ENCODE peak calls at places on chromosomes 13 and 19, in five cellular contexts. A, S, G, J and T are unnamed samples.

GRCh38 chr13:39016789-39017188 is 21.1 kb downstream of the PROSER1 start:
- DNase-seq in A (no peak), S (peak), G (peak), J (no peak), T (peak)

GRCh38 chr19:52735734-52736133 is 890 bp upstream of the ZNF611 start:
- DNase-seq in A (no peak), S (peak), G (no peak), J (peak), T (peak)

GRCh38 chr19:1942934-1943555 is 2.1 kb downstream of the CSNK1G2 start:
- DNase-seq in A (no peak), S (no peak), G (peak), J (no peak), T (no peak)

GRCh38 chr13:112561478-112561877 is 26.5 kb downstream of the TUBGCP3 start:
- DNase-seq in A (no peak), S (no peak), G (no peak), J (no peak), T (no peak)

GRCh38 chr19:48799358-48800300 is 11.2 kb downstream of the BCAT2 start:
- DNase-seq in A (no peak), S (no peak), G (no peak), J (no peak), T (no peak)

GRCh38 chr19:4365791-4366665 is 22.7 kb downstream of the MPND start:
- DNase-seq in A (no peak), S (no peak), G (no peak), J (no peak), T (no peak)

GRCh38 chr13:36745436-36745835 is 71.6 kb downstream of the SERTM1 start:
- DNase-seq in A (no peak), S (no peak), G (no peak), J (no peak), T (no peak)

GRCh38 chr13:44904982-44905381 is 84.3 kb downstream of the NUFIP1 start:
- DNase-seq in A (peak), S (no peak), G (no peak), J (peak), T (no peak)

GRCh38 chr13:50676602-50677001 is 166.9 kb downstream of the DLEU7 start:
- DNase-seq in A (no peak), S (no peak), G (peak), J (no peak), T (no peak)

GRCh38 chr13:31790992-31791391 is 51.7 kb downstream of the RXFP2 start:
- DNase-seq in A (no peak), S (no peak), G (no peak), J (no peak), T (no peak)

GRCh38 chr13:73898899-73899298 is 235.3 kb downstream of the KLF12 start:
- DNase-seq in A (no peak), S (no peak), G (no peak), J (no peak), T (no peak)

GRCh38 chr19:51547397-51548212 is 16.1 kb upstream of the SIGLEC6 start:
- DNase-seq in A (no peak), S (no peak), G (peak), J (no peak), T (peak)

GRCh38 chr19:41918095-41918494 is 10.2 kb downstream of the ERFL start:
- DNase-seq in A (no peak), S (no peak), G (no peak), J (no peak), T (no peak)

GRCh38 chr13:86161257-86161656 is 362.0 kb upstream of the SLITRK6 start:
- DNase-seq in A (no peak), S (no peak), G (no peak), J (no peak), T (no peak)

GRCh38 chr13:32977321-32977720 is 38.9 kb upstream of the KL start:
- DNase-seq in A (no peak), S (no peak), G (no peak), J (no peak), T (no peak)

GRCh38 chr13:39765801-39766463 is 110.5 kb downstream of the COG6 start:
- DNase-seq in A (no peak), S (peak), G (no peak), J (peak), T (peak)

GRCh38 chr13:102702965-102703720 is 8.3 kb upstream of the METTL21C start:
- DNase-seq in A (no peak), S (no peak), G (no peak), J (no peak), T (no peak)

GRCh38 chr13:112457081-112457480 is 80.9 kb downstream of the SPACA7 start:
- DNase-seq in A (no peak), S (no peak), G (no peak), J (no peak), T (no peak)

GRCh38 chr19:16266586-16266942 is 58.1 kb upstream of the KLF2 start:
- DNase-seq in A (no peak), S (no peak), G (no peak), J (no peak), T (no peak)

GRCh38 chr13:107838592-107839161 is 376.7 kb downstream of the LIG4 start:
- DNase-seq in A (no peak), S (no peak), G (no peak), J (no peak), T (no peak)

GRCh38 chr13:98272549-98272948 is 95.5 kb upstream of the RNF113B start:
- DNase-seq in A (no peak), S (no peak), G (no peak), J (no peak), T (no peak)

GRCh38 chr13:66296328-66296727 is 933.8 kb downstream of the PCDH9 start:
- DNase-seq in A (no peak), S (no peak), G (no peak), J (no peak), T (no peak)

GRCh38 chr19:13132471-13133166 is 14.6 kb downstream of the NACC1 start:
- DNase-seq in A (no peak), S (no peak), G (no peak), J (no peak), T (no peak)

GRCh38 chr19:54041969-54042606 is 21.6 kb downstream of the VSTM1 start:
- DNase-seq in A (no peak), S (no peak), G (no peak), J (no peak), T (no peak)
- H3K27ac ChIP-seq in A (no peak), S (no peak), G (no peak), J (no peak), T (no peak)

GRCh38 chr13:47841131-47841530 is 159.9 kb downstream of the SUCLA2 start:
- DNase-seq in A (no peak), S (no peak), G (no peak), J (no peak), T (no peak)
- H3K27ac ChIP-seq in A (no peak), S (no peak), G (no peak), J (no peak), T (no peak)

GRCh38 chr19:29841559-29842367 is 30.0 kb downstream of the CCNE1 start:
- DNase-seq in A (no peak), S (peak), G (peak), J (no peak), T (peak)

GRCh38 chr19:29840066-29840950 is 28.5 kb downstream of the CCNE1 start:
- DNase-seq in A (no peak), S (peak), G (no peak), J (no peak), T (no peak)

GRCh38 chr19:29841209-29841558 is 29.4 kb downstream of the CCNE1 start:
- DNase-seq in A (no peak), S (no peak), G (no peak), J (no peak), T (no peak)

GRCh38 chr19:29843180-29844051 is 31.6 kb downstream of the CCNE1 start:
- DNase-seq in A (no peak), S (peak), G (peak), J (peak), T (peak)

GRCh38 chr19:29842471-29843179 is 30.8 kb downstream of the CCNE1 start:
- DNase-seq in A (no peak), S (no peak), G (no peak), J (no peak), T (no peak)
- H3K27ac ChIP-seq in A (no peak), S (peak), G (no peak), J (no peak), T (no peak)

GRCh38 chr19:40801449-40802299 is 2.7 kb downstream of the EGLN2 start:
- DNase-seq in A (no peak), S (no peak), G (peak), J (peak), T (peak)

GRCh38 chr19:40799558-40800338 is 757 bp downstream of the EGLN2 start:
- DNase-seq in A (no peak), S (peak), G (peak), J (peak), T (peak)

GRCh38 chr19:40800997-40801377 is 2.0 kb downstream of the EGLN2 start:
- DNase-seq in A (no peak), S (no peak), G (no peak), J (no peak), T (no peak)

GRCh38 chr19:40798997-40799557 is at the start of gene EGLN2:
- DNase-seq in A (no peak), S (no peak), G (peak), J (no peak), T (no peak)

DNA sequence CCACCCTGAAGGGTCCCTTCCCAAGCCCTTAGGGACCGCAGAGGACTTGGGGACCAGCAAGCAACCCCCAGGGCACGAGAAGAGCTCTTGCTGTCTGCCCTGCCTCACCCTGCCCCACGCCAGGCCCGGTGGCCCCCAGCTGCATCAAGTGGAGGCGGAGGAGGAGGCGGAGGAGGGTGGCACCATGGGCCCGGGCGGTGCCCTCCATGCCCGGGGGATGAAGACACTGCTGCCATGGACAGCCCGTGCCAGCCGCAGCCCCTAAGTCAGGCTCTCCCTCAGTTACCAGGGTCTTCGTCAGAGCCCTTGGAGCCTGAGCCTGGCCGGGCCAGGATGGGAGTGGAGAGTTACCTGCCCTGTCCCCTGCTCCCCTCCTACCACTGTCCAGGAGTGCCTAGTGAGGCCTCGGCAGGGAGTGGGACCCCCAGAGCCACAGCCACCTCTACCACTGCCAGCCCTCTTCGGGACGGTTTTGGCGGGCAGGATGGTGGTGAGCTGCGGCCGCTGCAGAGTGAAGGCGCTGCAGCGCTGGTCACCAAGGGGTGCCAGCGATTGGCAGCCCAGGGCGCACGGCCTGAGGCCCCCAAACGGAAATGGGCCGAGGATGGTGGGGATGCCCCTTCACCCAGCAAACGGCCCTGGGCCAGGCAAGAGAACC is 1.5 kb downstream of the EGLN2 start:
- DNase-seq in A (no peak), S (no peak), G (no peak), J (peak), T (no peak)
- H3K27ac ChIP-seq in A (no peak), S (peak), G (peak), J (peak), T (peak)

DNA sequence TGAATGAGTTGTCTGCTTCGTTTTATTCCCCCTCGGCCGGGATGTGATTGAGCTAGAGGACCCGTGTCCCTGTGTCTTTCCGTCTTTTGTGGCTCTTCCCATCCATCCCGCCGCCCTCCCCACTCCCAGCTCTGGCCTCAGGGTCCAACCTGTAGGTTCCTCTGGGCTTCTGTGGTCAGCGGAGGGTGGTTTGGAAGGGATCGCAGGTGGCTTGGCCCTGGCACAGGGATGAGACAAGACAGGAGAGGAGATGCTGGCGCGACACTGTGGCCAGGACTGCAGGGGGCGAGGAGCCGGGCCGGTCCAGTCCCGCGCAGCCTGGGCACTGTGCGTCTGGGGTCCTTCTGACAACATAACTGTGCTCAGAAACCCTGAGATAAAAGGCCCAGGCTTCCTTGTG is 2.0 kb downstream of the EVI5L start:
- DNase-seq in A (no peak), S (no peak), G (no peak), J (no peak), T (no peak)
- H3K27ac ChIP-seq in A (no peak), S (peak), G (no peak), J (peak), T (no peak)

GRCh38 chr19:35043906-35044305 is 2.4 kb downstream of the HPN start:
- DNase-seq in A (no peak), S (no peak), G (no peak), J (no peak), T (no peak)

GRCh38 chr19:35048911-35049411 is 7.4 kb downstream of the HPN start:
- DNase-seq in A (no peak), S (peak), G (no peak), J (no peak), T (no peak)

GRCh38 chr19:35045667-35046300 is 4.3 kb downstream of the HPN start:
- DNase-seq in A (no peak), S (no peak), G (peak), J (no peak), T (no peak)

GRCh38 chr19:35044317-35045117 is 3.0 kb downstream of the HPN start:
- DNase-seq in A (no peak), S (peak), G (peak), J (peak), T (peak)

GRCh38 chr19:35046461-35046860 is 4.9 kb downstream of the HPN start:
- DNase-seq in A (no peak), S (no peak), G (no peak), J (no peak), T (no peak)
- H3K27ac ChIP-seq in A (no peak), S (peak), G (no peak), J (no peak), T (no peak)

DNA sequence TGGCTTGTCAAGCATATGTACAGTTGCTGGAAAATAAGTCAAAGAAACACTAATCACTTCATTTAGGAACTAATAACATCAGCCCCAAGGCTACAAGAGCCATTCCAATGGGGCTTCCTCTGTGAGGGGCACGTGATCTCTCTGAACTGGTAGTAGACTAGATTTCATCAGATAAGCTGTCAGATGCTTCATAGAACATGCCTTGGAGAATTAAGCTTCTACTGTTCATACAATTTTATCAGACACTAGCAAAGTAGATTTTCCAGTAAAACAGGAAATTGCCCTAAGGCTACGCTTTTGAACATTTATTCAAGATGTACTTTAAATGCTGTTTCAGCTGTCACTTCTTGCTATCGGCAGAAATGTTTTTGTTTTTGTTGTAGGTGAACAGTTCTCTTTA is 107.7 kb downstream of the EDNRB start:
- DNase-seq in A (no peak), S (no peak), G (no peak), J (no peak), T (no peak)
- H3K27ac ChIP-seq in A (no peak), S (no peak), G (no peak), J (no peak), T (no peak)

GRCh38 chr13:51786425-51787010 is 17.4 kb downstream of the DHRS12 start:
- DNase-seq in A (no peak), S (no peak), G (no peak), J (no peak), T (no peak)

GRCh38 chr13:51783432-51784094 is 20.4 kb downstream of the DHRS12 start:
- DNase-seq in A (no peak), S (no peak), G (peak), J (no peak), T (no peak)

GRCh38 chr13:51784097-51784496 is 19.9 kb downstream of the DHRS12 start:
- DNase-seq in A (no peak), S (no peak), G (no peak), J (no peak), T (no peak)

GRCh38 chr13:51782026-51782710 is 21.8 kb downstream of the DHRS12 start:
- DNase-seq in A (no peak), S (no peak), G (no peak), J (no peak), T (no peak)

DNA sequence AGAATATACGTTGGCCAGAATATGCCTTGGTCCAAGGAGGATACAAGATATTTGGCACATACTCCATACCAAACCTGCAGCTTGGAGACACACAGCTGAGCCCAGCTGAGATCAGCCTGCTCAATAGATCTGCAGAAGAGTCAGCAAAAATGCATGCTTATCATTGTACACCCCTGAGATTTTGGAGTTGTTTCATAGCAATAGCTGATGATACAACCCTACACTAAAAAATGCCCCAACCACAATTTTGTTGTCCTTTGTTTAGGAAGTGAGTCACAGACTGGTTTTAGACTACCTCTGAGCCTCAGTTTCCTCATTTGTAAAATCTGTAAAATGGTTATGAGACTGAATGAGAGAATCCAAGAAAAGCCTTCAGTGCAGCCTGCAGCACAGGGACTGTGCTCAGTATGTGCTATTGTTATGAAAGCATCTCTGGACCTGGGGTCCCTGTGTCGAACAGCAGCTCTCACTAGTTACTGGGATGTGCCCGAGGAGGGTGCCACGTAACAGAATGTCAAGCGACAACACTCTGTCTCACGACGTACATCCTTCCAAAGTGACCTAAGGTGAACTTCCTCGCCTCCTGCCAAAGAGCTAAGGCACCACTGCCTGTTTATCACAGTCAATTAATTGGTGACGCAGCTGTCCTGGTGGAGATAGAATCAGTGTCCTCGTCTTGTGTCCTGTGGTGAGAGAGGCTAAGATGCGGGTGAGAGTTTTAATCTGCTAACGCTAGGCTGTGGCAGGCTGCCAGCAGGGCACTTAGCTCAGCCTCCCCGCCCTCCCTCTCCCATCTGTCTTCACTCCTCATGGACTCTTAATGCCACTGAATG is 18.2 kb downstream of the DHRS12 start:
- DNase-seq in A (no peak), S (peak), G (peak), J (no peak), T (peak)
- H3K27ac ChIP-seq in A (no peak), S (peak), G (no peak), J (peak), T (no peak)

GRCh38 chr19:38700933-38701454 is 43.3 kb downstream of the CAPN12 start:
- DNase-seq in A (no peak), S (no peak), G (no peak), J (no peak), T (no peak)

GRCh38 chr19:38700350-38700932 is 43.8 kb downstream of the CAPN12 start:
- DNase-seq in A (no peak), S (no peak), G (no peak), J (no peak), T (no peak)

GRCh38 chr19:38702278-38702677 is 42.0 kb downstream of the CAPN12 start:
- DNase-seq in A (no peak), S (no peak), G (no peak), J (no peak), T (no peak)

GRCh38 chr19:38699647-38700349 is 44.5 kb downstream of the CAPN12 start:
- DNase-seq in A (no peak), S (no peak), G (no peak), J (no peak), T (no peak)

GRCh38 chr19:38701455-38702063 is 42.7 kb downstream of the CAPN12 start:
- DNase-seq in A (no peak), S (no peak), G (no peak), J (no peak), T (no peak)
- H3K27ac ChIP-seq in A (peak), S (peak), G (no peak), J (peak), T (peak)